ENCODE peak calls at places on chromosomes 2 and 18, in six cellular contexts. V is psoas muscle, H is GM12878, D is adrenal gland, N is left lung, X is lower lobe of right lung. A is an unnamed sample.
A peak's percentile ranks its signal among the peaks of the same experiment; 100 is the strongest.

GRCh38 chr18:56423626-56424025 is 214.8 kb downstream of the TXNL1 start:
- DNase-seq in H (no peak), X (no peak), V (no peak), N (no peak), D (no peak), A (no peak)

GRCh38 chr18:13500891-13501887 is 225.2 kb downstream of the FAM210A start:
- DNase-seq in X (no peak), V (peak; percentile 50), H (no peak), D (peak; percentile 68), N (peak; percentile 59), A (peak; percentile 69)

GRCh38 chr2:174138161-174138560 is 110.2 kb downstream of the OLA1 start:
- DNase-seq in H (no peak), N (no peak), V (no peak), X (no peak), D (peak; percentile 17), A (no peak)

GRCh38 chr2:123500346-123500745 is 524.7 kb upstream of the CNTNAP5 start:
- DNase-seq in V (no peak), N (no peak), H (no peak), D (no peak), X (no peak), A (no peak)

GRCh38 chr2:120926463-120927165 is 190.9 kb downstream of the GLI2 start:
- DNase-seq in H (no peak), N (no peak), X (no peak), D (no peak), V (no peak), A (no peak)

GRCh38 chr2:227222292-227222691 is 57.9 kb downstream of the COL4A3 start:
- DNase-seq in H (no peak), X (no peak), V (no peak), N (no peak), D (no peak), A (no peak)

GRCh38 chr18:34709631-34710429 is at the start of gene DTNA:
- DNase-seq in H (no peak), D (peak; percentile 28), V (no peak), X (no peak), N (no peak), A (peak; percentile 51)

GRCh38 chr2:203650860-203651613 is 55.4 kb upstream of the CD28 start:
- DNase-seq in D (peak; percentile 21), N (no peak), H (no peak), X (no peak), V (no peak), A (peak; percentile 44)

GRCh38 chr2:163469561-163469962 is 266.2 kb downstream of the FIGN start:
- DNase-seq in V (no peak), H (no peak), N (no peak), D (peak; percentile 9), X (no peak), A (peak; percentile 57)

GRCh38 chr2:223995569-223995968 is 38.3 kb downstream of the MRPL44 start:
- DNase-seq in X (no peak), D (no peak), H (no peak), N (no peak), V (no peak), A (no peak)

GRCh38 chr2:55511508-55512124 is 7.9 kb upstream of the CFAP36 start:
- DNase-seq in V (no peak), H (no peak), D (no peak), X (no peak), N (no peak), A (no peak)

GRCh38 chr2:210818473-210818872 is 262.1 kb downstream of the CPS1 start:
- DNase-seq in V (no peak), X (no peak), H (no peak), N (no peak), D (no peak), A (no peak)

GRCh38 chr2:167264380-167264779 is 376.1 kb downstream of the XIRP2 start:
- DNase-seq in N (no peak), H (no peak), X (no peak), D (no peak), V (no peak), A (peak; percentile 37)

GRCh38 chr2:157830696-157831570 is 45.2 kb downstream of the ACVR1 start:
- DNase-seq in V (no peak), D (peak; percentile 59), X (no peak), N (no peak), H (no peak), A (no peak)

GRCh38 chr2:54267577-54267976 is 11.5 kb upstream of the TSPYL6 start:
- DNase-seq in N (no peak), D (no peak), X (no peak), V (no peak), H (no peak), A (no peak)

GRCh38 chr18:44536041-44536440 is 144.6 kb upstream of the SETBP1 start:
- DNase-seq in D (no peak), N (no peak), X (no peak), V (no peak), H (no peak), A (no peak)

GRCh38 chr2:239400000-239400831 is 604 bp downstream of the HDAC4 start:
- DNase-seq in X (no peak), N (no peak), D (no peak), V (no peak), H (no peak), A (no peak)

GRCh38 chr2:43636616-43637015 is 444 bp upstream of the PLEKHH2 start:
- DNase-seq in X (no peak), V (no peak), N (no peak), H (no peak), D (no peak), A (no peak)

GRCh38 chr2:144152817-144153271 is 367.1 kb downstream of the ZEB2 start:
- DNase-seq in D (peak; percentile 43), H (no peak), X (no peak), V (no peak), N (no peak), A (no peak)

GRCh38 chr2:227347117-227347516 is 22.1 kb downstream of the MFF start:
- DNase-seq in N (no peak), D (no peak), X (no peak), V (no peak), H (no peak), A (no peak)

GRCh38 chr2:225584821-225585220 is 185.3 kb downstream of the NYAP2 start:
- DNase-seq in D (no peak), X (no peak), H (no peak), N (no peak), V (no peak), A (no peak)

GRCh38 chr2:101120124-101120996 is 30.8 kb downstream of the TBC1D8 start:
- DNase-seq in D (peak; percentile 92), N (peak; percentile 83), V (peak; percentile 87), H (no peak), X (peak; percentile 85), A (peak; percentile 68)

GRCh38 chr2:165112133-165112573 is 91.7 kb downstream of the SCN3A start:
- DNase-seq in N (no peak), V (no peak), X (no peak), H (no peak), D (no peak), A (no peak)

GRCh38 chr2:102050854-102051391 is 59.2 kb downstream of the IL1R2 start:
- DNase-seq in N (peak; percentile 77), X (peak; percentile 66), D (peak; percentile 82), V (peak; percentile 82), H (no peak), A (peak; percentile 82)

GRCh38 chr2:127665267-127665893 is 9.9 kb downstream of the LIMS2 start:
- DNase-seq in H (no peak), X (no peak), D (no peak), N (no peak), V (no peak), A (no peak)

GRCh38 chr2:210795506-210795905 is 239.1 kb downstream of the CPS1 start:
- DNase-seq in D (no peak), N (no peak), V (no peak), H (no peak), X (no peak), A (no peak)

GRCh38 chr2:27249891-27250651 is 12.8 kb downstream of the SLC30A3 start:
- DNase-seq in V (peak; percentile 57), D (peak; percentile 74), X (peak; percentile 68), N (no peak), H (no peak), A (peak; percentile 68)

GRCh38 chr2:191627518-191627917 is 50.4 kb upstream of the NABP1 start:
- DNase-seq in D (no peak), H (no peak), X (no peak), N (no peak), V (no peak), A (no peak)
- H3K4me1 ChIP-seq in D (no peaks in the 10 kb centered on the region), H (no peaks in the 10 kb centered on the region), X (peaks cover 6% of the 10 kb centered on the region), N (peaks cover 32% of the 10 kb centered on the region), V (no peaks in the 10 kb centered on the region), A (no peaks in the 10 kb centered on the region)

DNA sequence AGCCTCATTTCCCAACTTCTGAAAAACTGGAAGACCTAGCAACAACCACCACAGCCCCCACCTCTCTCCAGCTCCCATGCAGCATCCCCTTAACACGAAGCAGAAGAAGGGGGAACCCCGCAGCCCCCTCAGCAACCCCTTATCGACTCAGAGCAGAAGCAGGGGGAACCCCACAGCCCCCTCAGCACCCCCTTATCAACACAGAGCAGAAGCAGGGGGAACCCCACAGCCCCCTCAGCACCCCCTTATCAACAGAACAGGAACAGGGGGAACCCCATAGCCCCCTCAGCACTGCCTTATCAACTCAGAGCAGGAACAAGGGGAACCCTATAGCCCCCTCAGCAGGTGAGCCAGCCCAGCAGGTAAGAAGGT is 6.7 kb downstream of the SLC66A2 start:
- DNase-seq in N (peak; percentile 12), H (no peak), D (no peak), X (peak; percentile 28), V (no peak), A (peak; percentile 6)
- H3K4me1 ChIP-seq in N (peaks cover 32% of the 10 kb centered on the region), H (peaks cover 35% of the 10 kb centered on the region), D (peaks cover 29% of the 10 kb centered on the region), X (peaks cover 54% of the 10 kb centered on the region), V (peaks cover 48% of the 10 kb centered on the region), A (peaks cover 50% of the 10 kb centered on the region)

GRCh38 chr2:234958746-234959395 is 7.1 kb downstream of the SH3BP4 start:
- DNase-seq in N (peak; percentile 13), X (peak; percentile 31), H (no peak), D (no peak), V (no peak), A (no peak)
- H3K4me1 ChIP-seq in N (peaks cover 20% of the 10 kb centered on the region), X (peaks cover 42% of the 10 kb centered on the region), H (no peaks in the 10 kb centered on the region), D (peaks cover 13% of the 10 kb centered on the region), V (peaks cover 4% of the 10 kb centered on the region), A (peaks cover 17% of the 10 kb centered on the region)

GRCh38 chr2:216554286-216554685 is 55.6 kb downstream of the RPL37A start:
- DNase-seq in V (no peak), H (no peak), N (no peak), D (no peak), X (no peak), A (no peak)

GRCh38 chr2:216556202-216556601 is 57.6 kb downstream of the RPL37A start:
- DNase-seq in N (no peak), H (no peak), D (no peak), X (no peak), V (no peak), A (no peak)

GRCh38 chr2:216555274-216555673 is 56.6 kb downstream of the RPL37A start:
- DNase-seq in H (no peak), N (peak; percentile 73), D (peak; percentile 83), V (peak; percentile 56), X (peak; percentile 78), A (peak; percentile 77)

GRCh38 chr2:216553841-216554240 is 55.2 kb downstream of the RPL37A start:
- DNase-seq in X (no peak), H (no peak), V (no peak), N (no peak), D (no peak), A (no peak)

DNA sequence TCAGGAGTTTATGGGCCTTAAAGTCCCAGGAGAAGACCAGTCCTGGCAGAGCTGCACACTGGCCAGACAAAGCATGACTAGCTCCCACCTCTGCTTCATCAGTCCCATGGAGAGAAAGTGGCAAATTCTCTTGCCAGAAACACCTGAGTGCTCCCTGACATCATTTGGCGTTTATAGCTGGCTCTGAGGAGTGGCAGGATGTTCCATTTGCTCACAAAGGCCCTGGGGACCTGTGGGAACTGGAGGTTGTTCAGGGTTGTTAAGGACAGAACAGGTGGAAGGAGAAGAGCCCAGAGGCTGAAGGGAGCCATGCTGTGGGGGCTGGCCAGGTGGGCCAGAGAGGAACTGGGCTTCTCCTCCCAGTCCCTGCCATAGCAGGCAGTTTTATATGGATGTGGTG is 56.1 kb downstream of the RPL37A start:
- DNase-seq in H (no peak), X (no peak), D (no peak), V (no peak), N (no peak), A (no peak)
- H3K4me1 ChIP-seq in H (no peaks in the 10 kb centered on the region), X (peaks cover 26% of the 10 kb centered on the region), D (peaks cover 12% of the 10 kb centered on the region), V (peaks cover 18% of the 10 kb centered on the region), N (peaks cover 11% of the 10 kb centered on the region), A (peaks cover 8% of the 10 kb centered on the region)